ENCODE peak calls at places on chromosomes 5 and 9, in five cellular contexts. One of them, this sample, is unnamed.

GRCh38 chr5:141716009-141716408 is 34.0 kb upstream of the ARAP3 start:
- DNase-seq in GM13977: no peak
- DNase-seq in lung microvascular endothelial cell: no peak
- DNase-seq in epithelial cell of esophagus: peak
- DNase-seq in Caco-2: no peak
- DNase-seq in this sample: no peak

GRCh38 chr5:141855265-141856029 is 22.8 kb downstream of the PCDH1 start:
- DNase-seq in lung microvascular endothelial cell: no peak
- DNase-seq in Caco-2: no peak
- DNase-seq in epithelial cell of esophagus: no peak
- DNase-seq in GM13977: no peak
- DNase-seq in this sample: peak

GRCh38 chr9:115883467-115884329 is 269.9 kb upstream of the PAPPA start:
- DNase-seq in lung microvascular endothelial cell: peak
- DNase-seq in epithelial cell of esophagus: peak
- DNase-seq in Caco-2: peak
- DNase-seq in GM13977: no peak
- DNase-seq in this sample: peak

GRCh38 chr9:89463986-89464901 is 33.7 kb downstream of the SEMA4D start:
- DNase-seq in GM13977: peak
- DNase-seq in epithelial cell of esophagus: no peak
- DNase-seq in Caco-2: no peak
- DNase-seq in lung microvascular endothelial cell: no peak
- DNase-seq in this sample: no peak

GRCh38 chr5:57650360-57651069 is 167.9 kb upstream of the ACTBL2 start:
- DNase-seq in epithelial cell of esophagus: peak
- DNase-seq in lung microvascular endothelial cell: peak
- DNase-seq in GM13977: peak
- DNase-seq in Caco-2: peak
- DNase-seq in this sample: peak

GRCh38 chr5:66639036-66639435 is 42.8 kb downstream of the MAST4 start:
- DNase-seq in GM13977: peak
- DNase-seq in Caco-2: no peak
- DNase-seq in epithelial cell of esophagus: no peak
- DNase-seq in lung microvascular endothelial cell: no peak
- DNase-seq in this sample: no peak

GRCh38 chr5:125961150-125961549 is 462.1 kb upstream of the GRAMD2B start:
- DNase-seq in lung microvascular endothelial cell: no peak
- DNase-seq in epithelial cell of esophagus: no peak
- DNase-seq in GM13977: no peak
- DNase-seq in Caco-2: no peak
- DNase-seq in this sample: no peak

GRCh38 chr5:150078802-150079654 is 7.3 kb downstream of the CSF1R start:
- DNase-seq in lung microvascular endothelial cell: no peak
- DNase-seq in GM13977: no peak
- DNase-seq in epithelial cell of esophagus: no peak
- DNase-seq in Caco-2: no peak
- DNase-seq in this sample: no peak

GRCh38 chr9:10612649-10613398 is at the start of gene PTPRD:
- DNase-seq in Caco-2: peak
- DNase-seq in lung microvascular endothelial cell: peak
- DNase-seq in epithelial cell of esophagus: peak
- DNase-seq in GM13977: peak
- DNase-seq in this sample: peak

GRCh38 chr9:105673850-105674387 is 11.7 kb downstream of the TAL2 start:
- DNase-seq in lung microvascular endothelial cell: no peak
- DNase-seq in epithelial cell of esophagus: no peak
- DNase-seq in Caco-2: no peak
- DNase-seq in GM13977: no peak
- DNase-seq in this sample: no peak

GRCh38 chr5:173567548-173567947 is 48.9 kb downstream of the BOD1 start:
- DNase-seq in GM13977: no peak
- DNase-seq in lung microvascular endothelial cell: peak
- DNase-seq in Caco-2: no peak
- DNase-seq in epithelial cell of esophagus: peak
- DNase-seq in this sample: no peak

GRCh38 chr9:15509931-15510788 is 610 bp downstream of the PSIP1 start:
- DNase-seq in epithelial cell of esophagus: no peak
- DNase-seq in lung microvascular endothelial cell: peak
- DNase-seq in Caco-2: peak
- DNase-seq in GM13977: peak
- DNase-seq in this sample: peak

GRCh38 chr9:74498616-74499095 is 1.5 kb downstream of the RORB start:
- DNase-seq in lung microvascular endothelial cell: no peak
- DNase-seq in Caco-2: no peak
- DNase-seq in epithelial cell of esophagus: no peak
- DNase-seq in GM13977: peak
- DNase-seq in this sample: no peak

GRCh38 chr9:36609306-36609705 is 36.6 kb downstream of the MELK start:
- DNase-seq in GM13977: no peak
- DNase-seq in lung microvascular endothelial cell: no peak
- DNase-seq in epithelial cell of esophagus: no peak
- DNase-seq in Caco-2: no peak
- DNase-seq in this sample: no peak

GRCh38 chr5:83029912-83030311 is 47.3 kb downstream of the TMEM167A start:
- DNase-seq in epithelial cell of esophagus: peak
- DNase-seq in lung microvascular endothelial cell: peak
- DNase-seq in Caco-2: no peak
- DNase-seq in GM13977: no peak
- DNase-seq in this sample: no peak

GRCh38 chr5:11075010-11075860 is 314.2 kb upstream of the DAP start:
- DNase-seq in GM13977: no peak
- DNase-seq in lung microvascular endothelial cell: no peak
- DNase-seq in epithelial cell of esophagus: no peak
- DNase-seq in Caco-2: no peak
- DNase-seq in this sample: peak

GRCh38 chr5:149791881-149792280 is 61.8 kb downstream of the PPARGC1B start:
- DNase-seq in lung microvascular endothelial cell: no peak
- DNase-seq in GM13977: no peak
- DNase-seq in Caco-2: no peak
- DNase-seq in epithelial cell of esophagus: no peak
- DNase-seq in this sample: no peak

GRCh38 chr9:136109351-136110081 is 9.2 kb downstream of the TMEM250 start:
- DNase-seq in GM13977: peak
- DNase-seq in lung microvascular endothelial cell: peak
- DNase-seq in Caco-2: peak
- DNase-seq in epithelial cell of esophagus: peak
- DNase-seq in this sample: peak

GRCh38 chr5:123976393-123977029 is 464.5 kb downstream of the CSNK1G3 start:
- DNase-seq in lung microvascular endothelial cell: no peak
- DNase-seq in GM13977: no peak
- DNase-seq in Caco-2: no peak
- DNase-seq in epithelial cell of esophagus: no peak
- DNase-seq in this sample: peak

GRCh38 chr9:133959966-133960567 is 32.1 kb downstream of the VAV2 start:
- DNase-seq in Caco-2: no peak
- DNase-seq in GM13977: no peak
- DNase-seq in lung microvascular endothelial cell: no peak
- DNase-seq in epithelial cell of esophagus: no peak
- DNase-seq in this sample: no peak

GRCh38 chr5:148807845-148808244 is 18.6 kb upstream of the ADRB2 start:
- DNase-seq in GM13977: no peak
- DNase-seq in epithelial cell of esophagus: peak
- DNase-seq in Caco-2: no peak
- DNase-seq in lung microvascular endothelial cell: no peak
- DNase-seq in this sample: peak

GRCh38 chr5:69007726-69008368 is 86.0 kb upstream of the SLC30A5 start:
- DNase-seq in lung microvascular endothelial cell: peak
- DNase-seq in Caco-2: peak
- DNase-seq in GM13977: peak
- DNase-seq in epithelial cell of esophagus: peak
- DNase-seq in this sample: peak

GRCh38 chr5:64767959-64768357 is 533 bp downstream of the SREK1IP1 start:
- DNase-seq in epithelial cell of esophagus: peak
- DNase-seq in Caco-2: no peak
- DNase-seq in GM13977: no peak
- DNase-seq in lung microvascular endothelial cell: peak
- DNase-seq in this sample: peak

GRCh38 chr9:73230257-73230656 is 78.6 kb downstream of the ANXA1 start:
- DNase-seq in lung microvascular endothelial cell: no peak
- DNase-seq in Caco-2: no peak
- DNase-seq in GM13977: no peak
- DNase-seq in epithelial cell of esophagus: no peak
- DNase-seq in this sample: no peak

GRCh38 chr9:1505489-1505888 is 455.3 kb downstream of the DMRT2 start:
- DNase-seq in Caco-2: no peak
- DNase-seq in epithelial cell of esophagus: no peak
- DNase-seq in lung microvascular endothelial cell: no peak
- DNase-seq in GM13977: no peak
- DNase-seq in this sample: no peak

GRCh38 chr9:92535940-92536850 is at the start of gene ECM2:
- DNase-seq in lung microvascular endothelial cell: no peak
- DNase-seq in Caco-2: no peak
- DNase-seq in epithelial cell of esophagus: no peak
- DNase-seq in GM13977: no peak
- DNase-seq in this sample: peak

GRCh38 chr5:126462239-126463014 is 39.2 kb downstream of the GRAMD2B start:
- DNase-seq in epithelial cell of esophagus: peak
- DNase-seq in GM13977: peak
- DNase-seq in lung microvascular endothelial cell: no peak
- DNase-seq in Caco-2: no peak
- DNase-seq in this sample: peak

GRCh38 chr5:87924451-87924850 is 344.2 kb downstream of the TMEM161B start:
- DNase-seq in lung microvascular endothelial cell: no peak
- DNase-seq in epithelial cell of esophagus: peak
- DNase-seq in GM13977: no peak
- DNase-seq in Caco-2: peak
- DNase-seq in this sample: no peak

GRCh38 chr9:126754436-126755324 is 50.2 kb upstream of the ZBTB43 start:
- DNase-seq in Caco-2: no peak
- DNase-seq in GM13977: no peak
- DNase-seq in lung microvascular endothelial cell: no peak
- DNase-seq in epithelial cell of esophagus: no peak
- DNase-seq in this sample: peak

GRCh38 chr5:89457411-89458329 is 574.7 kb upstream of the MEF2C start:
- DNase-seq in epithelial cell of esophagus: peak
- DNase-seq in GM13977: no peak
- DNase-seq in lung microvascular endothelial cell: peak
- DNase-seq in Caco-2: no peak
- DNase-seq in this sample: no peak

GRCh38 chr5:55533806-55534435 is 843 bp downstream of the PLPP1 start:
- DNase-seq in GM13977: peak
- DNase-seq in epithelial cell of esophagus: peak
- DNase-seq in lung microvascular endothelial cell: peak
- DNase-seq in Caco-2: no peak
- DNase-seq in this sample: peak

GRCh38 chr9:134846187-134846586 is 34.4 kb upstream of the FCN2 start:
- DNase-seq in GM13977: no peak
- DNase-seq in epithelial cell of esophagus: no peak
- DNase-seq in lung microvascular endothelial cell: no peak
- DNase-seq in Caco-2: no peak
- DNase-seq in this sample: no peak